ENCODE peak calls at places on chromosomes 7 and 10, in eight cellular contexts. E, V, J, U, G, R, S and Z are unnamed samples.

GRCh38 chr10:104040382-104040781 is 45.3 kb downstream of the COL17A1 start:
- DNase-seq in R (no peak), V (no peak), U (no peak), G (no peak), J (no peak), S (no peak), E (no peak), Z (no peak)

GRCh38 chr10:12165992-12166775 is 29.5 kb downstream of the NUDT5 start:
- DNase-seq in U (no peak), G (no peak), R (no peak), J (no peak), E (no peak), S (no peak), V (no peak), Z (no peak)

GRCh38 chr7:78794101-78794500 is 659.4 kb downstream of the MAGI2 start:
- DNase-seq in G (no peak), R (no peak), E (no peak), S (no peak), V (no peak), J (no peak), U (no peak), Z (no peak)

GRCh38 chr10:15457382-15457781 is 86.3 kb upstream of the FAM171A1 start:
- DNase-seq in E (no peak), S (no peak), J (no peak), G (no peak), R (no peak), U (no peak), V (no peak), Z (no peak)

GRCh38 chr10:131983780-131984179 is 2.1 kb upstream of the BNIP3 start:
- DNase-seq in U (no peak), V (no peak), S (no peak), E (peak), G (no peak), R (peak), J (no peak), Z (no peak)

GRCh38 chr7:102064361-102065025 is 222.2 kb upstream of the SH2B2 start:
- DNase-seq in R (no peak), S (no peak), U (peak), V (no peak), J (no peak), E (peak), G (no peak), Z (no peak)

GRCh38 chr7:29807179-29807841 is 1.0 kb downstream of the WIPF3 start:
- DNase-seq in V (peak), R (no peak), U (no peak), E (no peak), G (peak), S (no peak), J (peak), Z (no peak)

GRCh38 chr10:18254086-18254485 is 113.9 kb downstream of the CACNB2 start:
- DNase-seq in J (no peak), R (peak), U (no peak), G (no peak), S (no peak), E (no peak), V (no peak), Z (no peak)

GRCh38 chr7:29900745-29901144 is 88.9 kb downstream of the SCRN1 start:
- DNase-seq in V (no peak), E (no peak), U (no peak), J (no peak), R (no peak), G (no peak), S (no peak), Z (no peak)

GRCh38 chr10:123744226-123744536 is 78.0 kb downstream of the GPR26 start:
- DNase-seq in V (no peak), J (no peak), G (no peak), R (no peak), U (no peak), E (no peak), S (no peak), Z (no peak)

GRCh38 chr10:89563861-89564478 is 28.6 kb upstream of the SLC16A12 start:
- DNase-seq in G (no peak), U (peak), S (no peak), V (peak), E (no peak), J (no peak), R (peak), Z (no peak)

GRCh38 chr10:133608855-133609254 is 17.7 kb downstream of the FRG2B start:
- DNase-seq in J (no peak), G (no peak), R (peak), S (no peak), V (peak), U (no peak), E (no peak), Z (no peak)
- TF ChIP-seq CTCF in J (no peak), G (no peak), R (peak), S (peak), V (peak), U (peak), E (no peak), Z (peak)

GRCh38 chr7:100159099-100159623 is 638 bp upstream of the TRAPPC14 start:
- DNase-seq in J (no peak), R (no peak), G (peak), V (no peak), E (no peak), U (peak), S (no peak), Z (no peak)
- TF ChIP-seq CTCF in J (no peak), R (no peak), G (no peak), V (no peak), E (no peak), U (peak), S (no peak), Z (no peak)

GRCh38 chr7:44461387-44461786 is 29.1 kb downstream of the NUDCD3 start:
- DNase-seq in S (no peak), R (peak), G (no peak), V (no peak), U (no peak), E (no peak), J (no peak), Z (no peak)

GRCh38 chr7:44465490-44465889 is 25.0 kb downstream of the NUDCD3 start:
- DNase-seq in R (no peak), E (no peak), G (no peak), V (no peak), U (no peak), S (no peak), J (no peak), Z (no peak)

GRCh38 chr7:44466300-44467216 is 23.9 kb downstream of the NUDCD3 start:
- DNase-seq in S (no peak), R (peak), J (no peak), U (no peak), V (no peak), E (no peak), G (no peak), Z (no peak)

GRCh38 chr7:44460325-44460724 is 30.1 kb downstream of the NUDCD3 start:
- DNase-seq in U (no peak), G (no peak), E (no peak), J (no peak), V (no peak), R (no peak), S (no peak), Z (no peak)

GRCh38 chr7:44463169-44463808 is 27.2 kb downstream of the NUDCD3 start:
- DNase-seq in E (no peak), R (no peak), J (no peak), S (no peak), U (peak), G (no peak), V (no peak), Z (no peak)
- TF ChIP-seq CTCF in E (no peak), R (peak), J (peak), S (peak), U (peak), G (no peak), V (peak), Z (peak)

GRCh38 chr10:122525788-122526187 is 34.8 kb upstream of the DMBT1 start:
- DNase-seq in V (peak), E (no peak), J (no peak), G (no peak), R (no peak), U (peak), S (no peak), Z (no peak)
- TF ChIP-seq CTCF in V (peak), E (no peak), J (peak), G (peak), R (no peak), U (peak), S (peak), Z (peak)

DNA sequence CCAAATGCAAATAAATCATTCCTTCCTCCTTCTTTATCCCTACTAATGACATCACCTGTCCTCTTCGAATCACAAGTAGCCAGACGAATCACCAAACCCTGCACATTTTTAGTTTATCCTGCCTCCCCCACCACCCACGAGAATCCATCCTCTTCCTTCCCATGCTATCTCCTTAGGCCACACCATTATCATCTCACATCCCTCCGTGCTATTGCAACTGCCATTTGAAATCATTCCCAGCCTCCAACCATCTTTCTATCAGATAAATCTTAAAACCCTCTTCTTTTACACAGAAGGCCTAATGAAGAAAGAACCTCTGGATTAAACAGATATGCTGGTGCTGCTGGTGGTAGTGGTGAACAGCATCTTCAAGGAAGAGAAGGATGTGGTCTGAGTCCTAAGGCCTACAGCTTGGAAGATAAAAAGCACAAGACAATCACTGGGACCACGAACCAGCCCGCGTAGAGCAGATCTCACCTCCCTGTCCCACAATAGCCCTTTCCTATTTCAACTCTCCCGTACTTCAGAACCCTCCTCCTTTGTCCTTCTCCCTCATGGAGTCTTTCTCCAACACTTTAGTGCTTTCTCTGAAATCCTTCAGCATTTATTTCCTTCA is 403.2 kb downstream of the SFMBT2 start:
- DNase-seq in E (no peak), G (no peak), V (no peak), U (peak), S (no peak), J (no peak), R (no peak), Z (no peak)
- TF ChIP-seq CTCF in E (no peak), G (no peak), V (no peak), U (no peak), S (no peak), J (no peak), R (no peak), Z (no peak)

DNA sequence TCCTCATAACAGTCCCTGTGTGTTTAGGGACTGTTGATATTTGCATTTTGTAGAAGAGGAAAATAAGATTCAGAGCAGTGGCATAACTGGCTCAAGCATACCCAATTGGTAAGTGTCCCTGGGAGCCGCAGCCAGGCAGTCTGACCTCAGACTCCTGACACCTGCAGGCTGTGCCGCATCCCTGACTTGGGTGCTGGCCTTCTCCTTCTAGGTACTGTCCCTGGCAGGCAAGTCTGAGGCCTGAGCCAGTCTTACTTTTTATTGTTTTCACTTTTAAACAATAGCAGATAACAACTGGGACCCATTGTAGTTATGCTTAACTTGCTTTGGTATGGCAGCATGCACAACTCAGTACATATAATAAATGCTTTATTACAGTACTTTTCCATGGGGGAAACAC is 717.0 kb downstream of the KCNMA1 start:
- DNase-seq in G (no peak), U (no peak), S (no peak), R (no peak), V (no peak), J (no peak), E (no peak), Z (no peak)
- TF ChIP-seq CTCF in G (no peak), U (no peak), S (no peak), R (no peak), V (no peak), J (no peak), E (no peak), Z (no peak)